ENCODE peak calls at places on chromosomes 4 and X, in nine cellular contexts. P, S, H, D, U, Z, C, G and I are unnamed samples.
A peak's percentile ranks its signal among the peaks of the same experiment; 100 is the strongest.

GRCh38 chr4:10118355-10119004 is 1.9 kb upstream of the WDR1 start:
- DNase-seq in P (no peak), C (no peak), G (no peak), D (no peak), Z (no peak), H (no peak), S (no peak), U (no peak), I (no peak)

GRCh38 chrX:13147758-13148157 is 103.3 kb upstream of the FAM9C start:
- DNase-seq in Z (no peak), S (peak; percentile 61), D (no peak), U (no peak), G (no peak), C (no peak), P (no peak), H (no peak), I (no peak)

GRCh38 chr4:32374201-32374600 is 1654.0 kb downstream of the PCDH7 start:
- DNase-seq in S (no peak), C (no peak), U (no peak), P (no peak), H (no peak), G (no peak), Z (no peak), D (no peak), I (no peak)

GRCh38 chr4:38099020-38099600 is 138.9 kb downstream of the PTTG2 start:
- DNase-seq in H (no peak), C (peak; percentile 50), Z (no peak), S (peak; percentile 39), G (no peak), P (no peak), D (no peak), U (no peak), I (no peak)

GRCh38 chr4:2977116-2978097 is 14.0 kb downstream of the GRK4 start:
- DNase-seq in G (no peak), C (peak; percentile 80), Z (no peak), H (no peak), U (no peak), D (no peak), P (peak; percentile 77), S (peak; percentile 37), I (no peak)

GRCh38 chr4:88040707-88041106 is 33.3 kb downstream of the PKD2 start:
- DNase-seq in S (no peak), D (no peak), H (no peak), G (no peak), C (peak; percentile 10), Z (no peak), U (no peak), P (no peak), I (no peak)

GRCh38 chrX:153635388-153635787 is 11.6 kb upstream of the DUSP9 start:
- DNase-seq in H (peak; percentile 11), U (no peak), P (no peak), S (no peak), C (no peak), G (no peak), Z (no peak), D (no peak), I (no peak)

GRCh38 chrX:39226307-39226706 is 425.0 kb downstream of the MID1IP1 start:
- DNase-seq in U (no peak), P (no peak), H (no peak), C (no peak), Z (no peak), S (no peak), D (no peak), G (no peak), I (no peak)

GRCh38 chrX:47802589-47802988 is 34.1 kb upstream of the ZNF81 start:
- DNase-seq in P (no peak), H (no peak), G (no peak), S (peak; percentile 9), D (no peak), U (peak; percentile 66), C (peak; percentile 29), Z (peak; percentile 34), I (no peak)

GRCh38 chr4:154064244-154064643 is 275.4 kb upstream of the SFRP2 start:
- DNase-seq in C (no peak), G (no peak), P (no peak), U (no peak), D (no peak), H (no peak), Z (no peak), S (no peak), I (no peak)

GRCh38 chr4:156778093-156778492 is 193.5 kb downstream of the PDGFC start:
- DNase-seq in Z (peak; percentile 39), U (no peak), G (no peak), C (peak; percentile 71), D (no peak), P (no peak), H (no peak), S (peak; percentile 46), I (no peak)

GRCh38 chr4:156771171-156771837 is 200.3 kb downstream of the PDGFC start:
- DNase-seq in G (peak; percentile 95), U (peak; percentile 48), D (no peak), Z (peak; percentile 99), C (peak; percentile 79), P (no peak), S (peak; percentile 89), H (peak; percentile 5), I (no peak)

GRCh38 chr4:156775803-156776202 is 195.8 kb downstream of the PDGFC start:
- DNase-seq in Z (no peak), C (peak; percentile 16), S (no peak), G (no peak), D (no peak), P (no peak), U (no peak), H (no peak), I (no peak)

GRCh38 chr4:156774422-156774821 is 197.2 kb downstream of the PDGFC start:
- DNase-seq in D (no peak), Z (peak; percentile 86), U (peak; percentile 49), C (peak; percentile 96), G (no peak), S (peak; percentile 93), P (peak; percentile 27), H (no peak), I (no peak)

GRCh38 chr4:156773648-156774357 is 197.8 kb downstream of the PDGFC start:
- DNase-seq in S (no peak), C (peak; percentile 70), H (no peak), U (peak; percentile 2), P (no peak), G (no peak), D (no peak), Z (peak; percentile 39), I (no peak)
- H3K4me1 ChIP-seq in S (peaks cover 11% of the 10 kb centered on the region), C (peaks cover 84% of the 10 kb centered on the region), H (peaks cover 67% of the 10 kb centered on the region), U (peaks cover 59% of the 10 kb centered on the region), P (peaks cover 29% of the 10 kb centered on the region), G (peaks cover 79% of the 10 kb centered on the region), D (peaks cover 7% of the 10 kb centered on the region), Z (peaks cover 64% of the 10 kb centered on the region), I (no peaks in the 10 kb centered on the region)

GRCh38 chr4:185839770-185840169 is 27.8 kb upstream of the SORBS2 start:
- DNase-seq in Z (no peak), H (no peak), S (no peak), U (no peak), G (no peak), P (peak; percentile 53), D (no peak), C (peak; percentile 15), I (no peak)

GRCh38 chr4:185840201-185840600 is 28.2 kb upstream of the SORBS2 start:
- DNase-seq in D (peak; percentile 47), S (no peak), C (peak; percentile 36), G (no peak), H (no peak), U (no peak), P (no peak), Z (no peak), I (no peak)

GRCh38 chr4:185838104-185838452 is 26.1 kb upstream of the SORBS2 start:
- DNase-seq in G (no peak), C (no peak), Z (no peak), U (no peak), D (no peak), S (no peak), H (no peak), P (no peak), I (no peak)

GRCh38 chr4:185838514-185839203 is 26.7 kb upstream of the SORBS2 start:
- DNase-seq in P (no peak), C (peak; percentile 31), H (no peak), Z (no peak), D (no peak), U (no peak), S (no peak), G (no peak), I (no peak)

GRCh38 chr4:185839204-185839712 is 27.3 kb upstream of the SORBS2 start:
- DNase-seq in H (no peak), D (peak; percentile 81), C (peak; percentile 96), G (peak; percentile 36), Z (peak; percentile 90), S (peak; percentile 95), U (peak; percentile 77), P (peak; percentile 83), I (no peak)
- H3K4me3 ChIP-seq in H (no peak overlapping the region), D (no peak overlapping the region), C (peak overlapping the region; percentile 34), G (no peak overlapping the region), Z (no peak overlapping the region), S (no peak overlapping the region), U (no peak overlapping the region), P (no peak overlapping the region), I (no peak overlapping the region)

DNA sequence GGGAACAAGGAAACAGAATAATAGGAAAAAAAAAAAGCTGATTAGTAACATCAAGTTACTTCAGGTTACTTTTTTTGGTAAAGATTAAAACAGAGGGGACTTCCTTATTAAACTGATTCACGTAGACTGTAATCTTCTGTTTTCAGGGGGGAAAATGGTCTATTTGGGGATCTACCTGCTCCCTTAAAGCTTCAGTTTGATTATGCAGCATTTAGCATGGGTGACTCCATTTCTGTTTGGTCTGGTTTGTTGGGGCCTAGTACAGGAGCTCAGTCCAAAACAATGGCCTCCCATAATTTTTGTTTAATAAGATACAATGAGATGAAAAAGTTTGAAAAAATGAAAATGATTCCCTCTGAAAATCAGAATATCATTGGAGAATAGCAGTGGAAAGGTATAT is 34.6 kb downstream of the TEC start:
- DNase-seq in U (no peak), C (no peak), D (no peak), Z (no peak), H (no peak), P (no peak), G (no peak), S (no peak), I (no peak)
- H3K4me2 ChIP-seq in U (no peak overlapping the region), C (no peak overlapping the region), D (no peak overlapping the region), Z (no peak overlapping the region), H (no peak overlapping the region), P (no peak overlapping the region), G (no peak overlapping the region), S (no peak overlapping the region), I (no peak overlapping the region)

GRCh38 chrX:72029473-72030411 is 102.0 kb downstream of the RTL5 start:
- DNase-seq in S (peak; percentile 93), U (peak; percentile 77), P (peak; percentile 42), H (peak; percentile 47), D (peak; percentile 77), G (peak; percentile 5), Z (peak; percentile 77), C (peak; percentile 83), I (no peak)

GRCh38 chrX:72026341-72027023 is 105.2 kb downstream of the RTL5 start:
- DNase-seq in G (no peak), S (no peak), C (peak; percentile 60), H (no peak), D (no peak), Z (no peak), U (no peak), P (no peak), I (no peak)

GRCh38 chrX:72027024-72027913 is 104.4 kb downstream of the RTL5 start:
- DNase-seq in G (no peak), P (no peak), Z (no peak), D (no peak), H (no peak), U (no peak), S (no peak), C (peak; percentile 57), I (no peak)

GRCh38 chrX:72028701-72029470 is 102.8 kb downstream of the RTL5 start:
- DNase-seq in S (no peak), P (no peak), H (no peak), C (no peak), Z (no peak), D (no peak), G (no peak), U (no peak), I (no peak)

GRCh38 chrX:72027914-72028307 is 103.8 kb downstream of the RTL5 start:
- DNase-seq in Z (no peak), D (no peak), H (no peak), P (no peak), U (no peak), S (no peak), G (no peak), C (no peak), I (no peak)
- H3K4me1 ChIP-seq in Z (peaks cover 20% of the 10 kb centered on the region), D (peaks cover 25% of the 10 kb centered on the region), H (peaks cover 18% of the 10 kb centered on the region), P (peaks cover 12% of the 10 kb centered on the region), U (peaks cover 36% of the 10 kb centered on the region), S (peaks cover 14% of the 10 kb centered on the region), G (peaks cover 3% of the 10 kb centered on the region), C (peaks cover 40% of the 10 kb centered on the region), I (no peaks in the 10 kb centered on the region)